ENCODE peak calls at places on chromosomes 7 and 10, in six cellular contexts. One of them, this sample, is unnamed.

GRCh38 chr7:68839014-68839413 is 759.3 kb upstream of the AUTS2 start:
- DNase-seq in activated CD4-positive, CD25-positive, alpha-beta regulatory T cell treated with anti-CD3 and anti-CD28 coated beads, Interleukin-2, amount 50 U/mL, for 72 hours: no peak
- DNase-seq in endothelial cell: no peak
- DNase-seq in EH: no peak
- DNase-seq in HTR-8/SVneo: no peak
- DNase-seq in iris pigment epithelial cell: no peak
- DNase-seq in this sample: no peak

GRCh38 chr7:5063698-5064097 is 18.0 kb downstream of the RBAK start:
- DNase-seq in activated CD4-positive, CD25-positive, alpha-beta regulatory T cell treated with anti-CD3 and anti-CD28 coated beads, Interleukin-2, amount 50 U/mL, for 72 hours: no peak
- DNase-seq in endothelial cell: no peak
- DNase-seq in EH: peak; percentile 35
- DNase-seq in HTR-8/SVneo: no peak
- DNase-seq in iris pigment epithelial cell: no peak
- DNase-seq in this sample: no peak

GRCh38 chr10:128047991-128048826 is 78.0 kb downstream of the MKI67 start:
- DNase-seq in activated CD4-positive, CD25-positive, alpha-beta regulatory T cell treated with anti-CD3 and anti-CD28 coated beads, Interleukin-2, amount 50 U/mL, for 72 hours: no peak
- DNase-seq in endothelial cell: no peak
- DNase-seq in EH: no peak
- DNase-seq in HTR-8/SVneo: no peak
- DNase-seq in iris pigment epithelial cell: peak; percentile 72
- DNase-seq in this sample: peak; percentile 80

GRCh38 chr7:84113286-84113685 is 81.3 kb downstream of the SEMA3A start:
- DNase-seq in activated CD4-positive, CD25-positive, alpha-beta regulatory T cell treated with anti-CD3 and anti-CD28 coated beads, Interleukin-2, amount 50 U/mL, for 72 hours: no peak
- DNase-seq in endothelial cell: no peak
- DNase-seq in EH: peak; percentile 43
- DNase-seq in HTR-8/SVneo: no peak
- DNase-seq in iris pigment epithelial cell: peak; percentile 28
- DNase-seq in this sample: peak; percentile 59

GRCh38 chr10:53088956-53089355 is 316.4 kb upstream of the MBL2 start:
- DNase-seq in activated CD4-positive, CD25-positive, alpha-beta regulatory T cell treated with anti-CD3 and anti-CD28 coated beads, Interleukin-2, amount 50 U/mL, for 72 hours: no peak
- DNase-seq in endothelial cell: no peak
- DNase-seq in EH: no peak
- DNase-seq in HTR-8/SVneo: peak; percentile 4
- DNase-seq in iris pigment epithelial cell: no peak
- DNase-seq in this sample: no peak

GRCh38 chr7:1550005-1550845 is 5.8 kb downstream of the TMEM184A start:
- DNase-seq in activated CD4-positive, CD25-positive, alpha-beta regulatory T cell treated with anti-CD3 and anti-CD28 coated beads, Interleukin-2, amount 50 U/mL, for 72 hours: no peak
- DNase-seq in endothelial cell: no peak
- DNase-seq in EH: no peak
- DNase-seq in HTR-8/SVneo: no peak
- DNase-seq in iris pigment epithelial cell: no peak
- DNase-seq in this sample: no peak

GRCh38 chr10:119301397-119301796 is 94.0 kb downstream of the GRK5 start:
- DNase-seq in activated CD4-positive, CD25-positive, alpha-beta regulatory T cell treated with anti-CD3 and anti-CD28 coated beads, Interleukin-2, amount 50 U/mL, for 72 hours: no peak
- DNase-seq in endothelial cell: no peak
- DNase-seq in EH: peak; percentile 26
- DNase-seq in HTR-8/SVneo: no peak
- DNase-seq in iris pigment epithelial cell: no peak
- DNase-seq in this sample: no peak

GRCh38 chr7:151795168-151795754 is 81.7 kb downstream of the PRKAG2 start:
- DNase-seq in activated CD4-positive, CD25-positive, alpha-beta regulatory T cell treated with anti-CD3 and anti-CD28 coated beads, Interleukin-2, amount 50 U/mL, for 72 hours: peak; percentile 68
- DNase-seq in endothelial cell: no peak
- DNase-seq in EH: no peak
- DNase-seq in HTR-8/SVneo: no peak
- DNase-seq in iris pigment epithelial cell: peak; percentile 18
- DNase-seq in this sample: no peak

GRCh38 chr10:129655007-129655678 is 188.1 kb downstream of the MGMT start:
- DNase-seq in activated CD4-positive, CD25-positive, alpha-beta regulatory T cell treated with anti-CD3 and anti-CD28 coated beads, Interleukin-2, amount 50 U/mL, for 72 hours: no peak
- DNase-seq in endothelial cell: no peak
- DNase-seq in EH: no peak
- DNase-seq in HTR-8/SVneo: no peak
- DNase-seq in iris pigment epithelial cell: no peak
- DNase-seq in this sample: no peak

GRCh38 chr7:47332213-47332612 is 249.7 kb downstream of the TNS3 start:
- DNase-seq in activated CD4-positive, CD25-positive, alpha-beta regulatory T cell treated with anti-CD3 and anti-CD28 coated beads, Interleukin-2, amount 50 U/mL, for 72 hours: no peak
- DNase-seq in endothelial cell: peak; percentile 27
- DNase-seq in EH: no peak
- DNase-seq in HTR-8/SVneo: no peak
- DNase-seq in iris pigment epithelial cell: no peak
- DNase-seq in this sample: no peak

GRCh38 chr10:75555323-75555722 is 123.9 kb downstream of the LRMDA start:
- DNase-seq in activated CD4-positive, CD25-positive, alpha-beta regulatory T cell treated with anti-CD3 and anti-CD28 coated beads, Interleukin-2, amount 50 U/mL, for 72 hours: no peak
- DNase-seq in endothelial cell: no peak
- DNase-seq in EH: no peak
- DNase-seq in HTR-8/SVneo: no peak
- DNase-seq in iris pigment epithelial cell: no peak
- DNase-seq in this sample: no peak

GRCh38 chr10:132498562-132499366 is 38.8 kb upstream of the INPP5A start:
- DNase-seq in activated CD4-positive, CD25-positive, alpha-beta regulatory T cell treated with anti-CD3 and anti-CD28 coated beads, Interleukin-2, amount 50 U/mL, for 72 hours: no peak
- DNase-seq in endothelial cell: no peak
- DNase-seq in EH: no peak
- DNase-seq in HTR-8/SVneo: no peak
- DNase-seq in iris pigment epithelial cell: no peak
- DNase-seq in this sample: no peak

GRCh38 chr10:110634527-110635209 is 9.5 kb upstream of the RBM20 start:
- DNase-seq in activated CD4-positive, CD25-positive, alpha-beta regulatory T cell treated with anti-CD3 and anti-CD28 coated beads, Interleukin-2, amount 50 U/mL, for 72 hours: no peak
- DNase-seq in endothelial cell: no peak
- DNase-seq in EH: peak; percentile 24
- DNase-seq in HTR-8/SVneo: no peak
- DNase-seq in iris pigment epithelial cell: no peak
- DNase-seq in this sample: no peak

GRCh38 chr10:75106242-75106641 is 5.2 kb upstream of the SAMD8 start:
- DNase-seq in activated CD4-positive, CD25-positive, alpha-beta regulatory T cell treated with anti-CD3 and anti-CD28 coated beads, Interleukin-2, amount 50 U/mL, for 72 hours: no peak
- DNase-seq in endothelial cell: no peak
- DNase-seq in EH: no peak
- DNase-seq in HTR-8/SVneo: no peak
- DNase-seq in iris pigment epithelial cell: no peak
- DNase-seq in this sample: no peak

GRCh38 chr7:28853150-28853549 is 105.0 kb downstream of the TRIL start:
- DNase-seq in activated CD4-positive, CD25-positive, alpha-beta regulatory T cell treated with anti-CD3 and anti-CD28 coated beads, Interleukin-2, amount 50 U/mL, for 72 hours: no peak
- DNase-seq in endothelial cell: no peak
- DNase-seq in EH: no peak
- DNase-seq in HTR-8/SVneo: no peak
- DNase-seq in iris pigment epithelial cell: no peak
- DNase-seq in this sample: no peak

GRCh38 chr10:118672766-118673715 is 77.6 kb upstream of the PRLHR start:
- DNase-seq in activated CD4-positive, CD25-positive, alpha-beta regulatory T cell treated with anti-CD3 and anti-CD28 coated beads, Interleukin-2, amount 50 U/mL, for 72 hours: no peak
- DNase-seq in endothelial cell: no peak
- DNase-seq in EH: no peak
- DNase-seq in HTR-8/SVneo: no peak
- DNase-seq in iris pigment epithelial cell: no peak
- DNase-seq in this sample: no peak

GRCh38 chr7:70154521-70155180 is 556.4 kb downstream of the AUTS2 start:
- DNase-seq in activated CD4-positive, CD25-positive, alpha-beta regulatory T cell treated with anti-CD3 and anti-CD28 coated beads, Interleukin-2, amount 50 U/mL, for 72 hours: no peak
- DNase-seq in endothelial cell: no peak
- DNase-seq in EH: no peak
- DNase-seq in HTR-8/SVneo: no peak
- DNase-seq in iris pigment epithelial cell: no peak
- DNase-seq in this sample: no peak

GRCh38 chr7:75842836-75843446 is 29.3 kb upstream of the CCL24 start:
- DNase-seq in activated CD4-positive, CD25-positive, alpha-beta regulatory T cell treated with anti-CD3 and anti-CD28 coated beads, Interleukin-2, amount 50 U/mL, for 72 hours: peak; percentile 36
- DNase-seq in endothelial cell: no peak
- DNase-seq in EH: peak; percentile 88
- DNase-seq in HTR-8/SVneo: peak; percentile 29
- DNase-seq in iris pigment epithelial cell: peak; percentile 97
- DNase-seq in this sample: peak; percentile 96

GRCh38 chr7:1957471-1958225 is 275.1 kb downstream of the MAD1L1 start:
- DNase-seq in activated CD4-positive, CD25-positive, alpha-beta regulatory T cell treated with anti-CD3 and anti-CD28 coated beads, Interleukin-2, amount 50 U/mL, for 72 hours: no peak
- DNase-seq in endothelial cell: no peak
- DNase-seq in EH: no peak
- DNase-seq in HTR-8/SVneo: no peak
- DNase-seq in iris pigment epithelial cell: no peak
- DNase-seq in this sample: no peak

GRCh38 chr10:51092402-51092801 is 18.1 kb downstream of the PRKG1 start:
- DNase-seq in activated CD4-positive, CD25-positive, alpha-beta regulatory T cell treated with anti-CD3 and anti-CD28 coated beads, Interleukin-2, amount 50 U/mL, for 72 hours: no peak
- DNase-seq in endothelial cell: no peak
- DNase-seq in EH: peak; percentile 58
- DNase-seq in HTR-8/SVneo: no peak
- DNase-seq in iris pigment epithelial cell: peak; percentile 65
- DNase-seq in this sample: peak; percentile 56

GRCh38 chr10:127262606-127263005 is 66.2 kb upstream of the INSYN2A start:
- DNase-seq in activated CD4-positive, CD25-positive, alpha-beta regulatory T cell treated with anti-CD3 and anti-CD28 coated beads, Interleukin-2, amount 50 U/mL, for 72 hours: no peak
- DNase-seq in endothelial cell: no peak
- DNase-seq in EH: no peak
- DNase-seq in HTR-8/SVneo: no peak
- DNase-seq in iris pigment epithelial cell: no peak
- DNase-seq in this sample: no peak

GRCh38 chr7:131619336-131620305 is 63.2 kb upstream of the PODXL start:
- DNase-seq in activated CD4-positive, CD25-positive, alpha-beta regulatory T cell treated with anti-CD3 and anti-CD28 coated beads, Interleukin-2, amount 50 U/mL, for 72 hours: no peak
- DNase-seq in endothelial cell: no peak
- DNase-seq in EH: no peak
- DNase-seq in HTR-8/SVneo: no peak
- DNase-seq in iris pigment epithelial cell: no peak
- DNase-seq in this sample: no peak

GRCh38 chr10:51162002-51162401 is 87.7 kb downstream of the PRKG1 start:
- DNase-seq in activated CD4-positive, CD25-positive, alpha-beta regulatory T cell treated with anti-CD3 and anti-CD28 coated beads, Interleukin-2, amount 50 U/mL, for 72 hours: no peak
- DNase-seq in endothelial cell: peak; percentile 18
- DNase-seq in EH: no peak
- DNase-seq in HTR-8/SVneo: no peak
- DNase-seq in iris pigment epithelial cell: peak; percentile 12
- DNase-seq in this sample: peak; percentile 36

GRCh38 chr7:149683898-149684297 is 89.5 kb downstream of the ZNF467 start:
- DNase-seq in activated CD4-positive, CD25-positive, alpha-beta regulatory T cell treated with anti-CD3 and anti-CD28 coated beads, Interleukin-2, amount 50 U/mL, for 72 hours: no peak
- DNase-seq in endothelial cell: no peak
- DNase-seq in EH: no peak
- DNase-seq in HTR-8/SVneo: no peak
- DNase-seq in iris pigment epithelial cell: no peak
- DNase-seq in this sample: no peak